ENCODE peak calls at places on chromosome X, in six cellular contexts. X, J, M, V, L and T are unnamed samples.

GRCh38 chrX:107827852-107828251 is 2.2 kb downstream of the MID2 start:
- DNase-seq in X (no peak), J (no peak), M (no peak), V (no peak), L (no peak), T (no peak)

GRCh38 chrX:103549920-103550319 is 30.6 kb upstream of the RAB40A start:
- DNase-seq in X (no peak), J (no peak), M (no peak), V (no peak), L (peak), T (no peak)

GRCh38 chrX:149131780-149132179 is 373.3 kb downstream of the IDS start:
- DNase-seq in X (no peak), J (no peak), M (no peak), V (no peak), L (no peak), T (no peak)

GRCh38 chrX:40908857-40909475 is 173.6 kb upstream of the MED14 start:
- DNase-seq in X (no peak), J (no peak), M (no peak), V (no peak), L (peak), T (no peak)

GRCh38 chrX:40806511-40807220 is 71.3 kb upstream of the MED14 start:
- DNase-seq in X (no peak), J (no peak), M (no peak), V (no peak), L (no peak), T (no peak)

GRCh38 chrX:9525511-9526248 is 60.8 kb downstream of the TBL1X start:
- DNase-seq in X (no peak), J (no peak), M (no peak), V (no peak), L (no peak), T (no peak)

GRCh38 chrX:103793541-103793932 is 16.9 kb downstream of the PLP1 start:
- DNase-seq in X (no peak), J (no peak), M (no peak), V (no peak), L (no peak), T (no peak)

GRCh38 chrX:13248867-13249521 is 70.9 kb downstream of the ATXN3L start:
- DNase-seq in X (no peak), J (no peak), M (no peak), V (no peak), L (peak), T (peak)

GRCh38 chrX:18490816-18491215 is 65.4 kb downstream of the CDKL5 start:
- DNase-seq in X (no peak), J (no peak), M (no peak), V (no peak), L (no peak), T (no peak)

GRCh38 chrX:25968920-25969319 is 169.2 kb upstream of the MAGEB18 start:
- DNase-seq in X (no peak), J (no peak), M (no peak), V (no peak), L (peak), T (no peak)

GRCh38 chrX:3420316-3420715 is 73.9 kb upstream of the MXRA5 start:
- DNase-seq in X (no peak), J (no peak), M (no peak), V (no peak), L (no peak), T (no peak)

GRCh38 chrX:41449138-41449537 is 2.0 kb downstream of the NYX start:
- DNase-seq in X (no peak), J (no peak), M (no peak), V (no peak), L (no peak), T (no peak)

GRCh38 chrX:69137371-69137881 is 27.8 kb downstream of the PJA1 start:
- DNase-seq in X (no peak), J (no peak), M (no peak), V (no peak), L (peak), T (no peak)

GRCh38 chrX:150036181-150036580 is 97.9 kb upstream of the EOLA2 start:
- DNase-seq in X (no peak), J (no peak), M (no peak), V (no peak), L (peak), T (no peak)

GRCh38 chrX:13428055-13428786 is 108.4 kb upstream of the ATXN3L start:
- DNase-seq in X (no peak), J (no peak), M (no peak), V (peak), L (peak), T (no peak)

GRCh38 chrX:154098551-154098950 is 1.0 kb upstream of the MECP2 start:
- DNase-seq in X (no peak), J (no peak), M (no peak), V (no peak), L (no peak), T (no peak)

GRCh38 chrX:154094833-154095232 is 2.7 kb downstream of the MECP2 start:
- DNase-seq in X (no peak), J (no peak), M (no peak), V (no peak), L (no peak), T (no peak)

GRCh38 chrX:154096140-154097002 is 1.1 kb downstream of the MECP2 start:
- DNase-seq in X (no peak), J (no peak), M (peak), V (peak), L (peak), T (no peak)

GRCh38 chrX:154097597-154098541 is at the start of gene MECP2:
- DNase-seq in X (peak), J (peak), M (peak), V (peak), L (peak), T (peak)

DNA sequence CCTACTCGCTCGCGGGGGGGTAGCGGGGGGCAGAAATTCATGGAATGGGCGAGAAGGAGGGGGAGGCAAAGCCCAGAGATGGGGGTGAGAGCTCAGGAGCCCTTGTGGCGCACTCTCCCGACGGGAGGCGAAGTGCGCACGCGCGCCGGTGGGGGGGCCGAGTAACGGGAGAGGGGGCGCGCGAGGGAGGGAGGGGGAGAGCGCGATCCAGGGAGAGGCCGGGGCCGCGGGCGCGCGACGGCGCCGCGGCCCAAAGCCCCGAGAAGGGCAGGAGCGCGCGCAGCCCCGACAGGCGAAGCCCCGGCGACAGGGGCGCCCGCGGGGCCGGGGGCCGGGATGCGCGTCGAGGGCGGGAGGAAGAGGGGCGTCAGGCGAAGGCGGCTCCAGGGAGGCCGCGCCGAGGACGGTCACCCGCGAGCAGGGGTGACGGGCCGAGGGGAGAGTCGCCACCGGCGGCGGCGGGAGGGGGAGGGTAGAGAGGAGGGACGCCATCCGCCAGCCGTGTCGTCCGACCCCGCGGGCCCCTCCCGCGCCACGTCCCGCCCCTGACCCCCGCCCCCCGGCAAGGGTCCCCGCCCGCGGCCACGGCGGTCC is 417 bp downstream of the MECP2 start:
- DNase-seq in X (peak), J (peak), M (peak), V (peak), L (peak), T (no peak)
- TF ChIP-seq CTCF in X (no peak), J (no peak), M (no peak), V (no peak), L (no peak), T (no peak)

DNA sequence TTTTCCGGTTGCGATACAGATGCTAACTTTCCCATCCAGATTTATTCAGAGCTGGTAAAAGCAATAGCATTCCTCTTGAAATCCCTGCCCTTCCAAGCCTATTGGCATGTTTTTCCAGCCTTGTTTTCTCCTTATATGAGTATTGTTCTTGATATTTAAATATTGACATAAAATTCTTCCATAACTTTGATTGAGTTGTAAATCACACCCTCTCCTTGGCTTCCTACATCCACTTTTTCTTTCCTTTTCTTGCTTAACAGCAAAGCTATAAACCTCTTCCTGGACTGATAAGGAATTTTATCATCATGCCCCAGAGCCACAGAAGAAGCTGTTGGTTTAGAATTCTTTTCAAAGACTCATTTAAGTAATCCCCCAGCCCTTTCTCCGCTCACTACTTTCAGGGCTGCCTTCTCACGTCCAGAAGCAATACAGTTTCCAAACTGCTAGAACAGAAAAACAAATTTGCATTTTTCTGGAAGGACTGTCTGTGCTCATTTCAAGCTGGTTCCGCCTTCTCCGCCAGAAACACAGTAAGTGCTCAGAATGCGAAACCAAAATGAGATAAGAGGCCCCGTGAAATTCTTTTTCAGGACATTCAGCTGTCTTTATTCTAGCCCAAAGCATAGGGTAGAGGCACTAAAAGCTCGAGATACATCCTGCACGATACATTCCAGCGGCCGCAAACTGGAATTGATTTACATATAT is 922 bp downstream of the MID1 start:
- DNase-seq in X (no peak), J (no peak), M (no peak), V (no peak), L (no peak), T (no peak)
- H3K4me3 ChIP-seq in X (no peak), J (peak), M (peak), V (peak), L (peak), T (peak)

GRCh38 chrX:47749185-47749967 is 87.3 kb upstream of the ZNF81 start:
- DNase-seq in X (no peak), J (peak), M (no peak), V (no peak), L (peak), T (no peak)

GRCh38 chrX:47752685-47753084 is 84.0 kb upstream of the ZNF81 start:
- DNase-seq in X (no peak), J (no peak), M (no peak), V (no peak), L (no peak), T (no peak)

GRCh38 chrX:47746446-47746845 is 87.5 kb upstream of the UXT start:
- DNase-seq in X (no peak), J (no peak), M (no peak), V (no peak), L (no peak), T (no peak)

GRCh38 chrX:47748576-47748975 is 88.1 kb upstream of the ZNF81 start:
- DNase-seq in X (no peak), J (no peak), M (no peak), V (no peak), L (peak), T (no peak)

DNA sequence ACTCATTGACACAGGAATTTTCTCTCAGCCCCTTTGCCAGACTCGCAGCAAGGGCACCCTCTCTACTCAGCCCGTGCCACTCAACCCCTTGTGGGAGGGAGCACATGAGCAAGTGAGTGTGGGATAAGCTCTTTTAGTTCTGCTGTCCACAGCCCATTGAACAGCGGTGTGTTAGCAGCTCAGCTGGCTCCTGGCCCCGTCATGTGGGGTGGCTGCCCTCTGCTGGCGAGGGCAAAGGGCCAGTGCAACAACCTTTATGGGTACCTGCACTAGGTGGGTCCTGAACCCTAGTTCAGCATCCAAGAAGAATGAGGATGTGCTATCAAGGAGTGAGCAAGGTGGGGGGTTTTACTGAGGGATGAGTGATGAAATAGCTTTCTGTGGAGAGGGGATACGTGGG is 85.0 kb upstream of the ZNF81 start:
- DNase-seq in X (no peak), J (no peak), M (no peak), V (peak), L (peak), T (no peak)
- TF ChIP-seq CTCF in X (no peak), J (no peak), M (no peak), V (peak), L (peak), T (peak)

GRCh38 chrX:155611302-155611701 is 1.4 kb downstream of the TMLHE start:
- DNase-seq in X (no peak), J (no peak), M (no peak), V (no peak), L (no peak), T (no peak)
- H3K4me3 ChIP-seq in X (no peak), J (no peak), M (peak), V (peak), L (peak), T (peak)